ENCODE peak calls at places on chromosomes 11 and 22, in five cellular contexts. One of them, this sample, is unnamed.

GRCh38 chr11:11344045-11344444 is 9.0 kb downstream of the CSNK2A3 start:
- DNase-seq in uterus: no peak
- DNase-seq in GM20000: peak; percentile 21
- DNase-seq in kidney tubule cell: no peak
- DNase-seq in kidney: no peak
- DNase-seq in this sample: peak; percentile 16

GRCh38 chr11:3853935-3854659 is 1.4 kb upstream of the STIM1 start:
- DNase-seq in uterus: peak; percentile 34
- DNase-seq in GM20000: no peak
- DNase-seq in kidney tubule cell: no peak
- DNase-seq in kidney: no peak
- DNase-seq in this sample: peak; percentile 74

GRCh38 chr11:86416494-86416893 is 41.8 kb downstream of the CCDC81 start:
- DNase-seq in uterus: no peak
- DNase-seq in GM20000: no peak
- DNase-seq in kidney tubule cell: no peak
- DNase-seq in kidney: no peak
- DNase-seq in this sample: peak; percentile 20

GRCh38 chr22:36471341-36471821 is 10.1 kb downstream of the TXN2 start:
- DNase-seq in uterus: no peak
- DNase-seq in GM20000: no peak
- DNase-seq in kidney tubule cell: no peak
- DNase-seq in kidney: no peak
- DNase-seq in this sample: peak; percentile 74

GRCh38 chr22:32237905-32238304 is 17.2 kb downstream of the SLC5A4 start:
- DNase-seq in uterus: no peak
- DNase-seq in GM20000: no peak
- DNase-seq in kidney tubule cell: no peak
- DNase-seq in kidney: no peak
- DNase-seq in this sample: no peak

GRCh38 chr11:45994421-45995341 is 72.2 kb downstream of the LARGE2 start:
- DNase-seq in uterus: peak; percentile 27
- DNase-seq in GM20000: no peak
- DNase-seq in kidney tubule cell: no peak
- DNase-seq in kidney: no peak
- DNase-seq in this sample: peak; percentile 16

GRCh38 chr11:35014352-35014751 is 97.9 kb downstream of the PDHX start:
- DNase-seq in uterus: no peak
- DNase-seq in GM20000: no peak
- DNase-seq in kidney tubule cell: no peak
- DNase-seq in kidney: no peak
- DNase-seq in this sample: peak; percentile 67

GRCh38 chr22:34903416-34903815 is 162.5 kb upstream of the ISX start:
- DNase-seq in uterus: no peak
- DNase-seq in GM20000: no peak
- DNase-seq in kidney tubule cell: no peak
- DNase-seq in kidney: no peak
- DNase-seq in this sample: no peak

GRCh38 chr22:39526736-39527171 is 5.8 kb downstream of the RPS19BP1 start:
- DNase-seq in uterus: no peak
- DNase-seq in GM20000: no peak
- DNase-seq in kidney tubule cell: no peak
- DNase-seq in kidney: peak; percentile 66
- DNase-seq in this sample: no peak

GRCh38 chr11:111335124-111335535 is 36.8 kb downstream of the POU2AF3 start:
- DNase-seq in uterus: no peak
- DNase-seq in GM20000: no peak
- DNase-seq in kidney tubule cell: no peak
- DNase-seq in kidney: no peak
- DNase-seq in this sample: no peak

GRCh38 chr11:113369411-113369810 is 18.2 kb upstream of the ANKK1 start:
- DNase-seq in uterus: no peak
- DNase-seq in GM20000: no peak
- DNase-seq in kidney tubule cell: no peak
- DNase-seq in kidney: no peak
- DNase-seq in this sample: no peak

GRCh38 chr11:102559839-102560238 is 29.3 kb upstream of the MMP7 start:
- DNase-seq in uterus: no peak
- DNase-seq in GM20000: no peak
- DNase-seq in kidney tubule cell: no peak
- DNase-seq in kidney: no peak
- DNase-seq in this sample: no peak

GRCh38 chr22:50210378-50211139 is 9.7 kb downstream of the SELENOO start:
- DNase-seq in uterus: no peak
- DNase-seq in GM20000: no peak
- DNase-seq in kidney tubule cell: no peak
- DNase-seq in kidney: peak; percentile 80
- DNase-seq in this sample: no peak

GRCh38 chr11:77092382-77092781 is 10.3 kb upstream of the OMP start:
- DNase-seq in uterus: no peak
- DNase-seq in GM20000: no peak
- DNase-seq in kidney tubule cell: no peak
- DNase-seq in kidney: peak; percentile 52
- DNase-seq in this sample: no peak

GRCh38 chr11:59857444-59858434 is 8.5 kb downstream of the TCN1 start:
- DNase-seq in uterus: no peak
- DNase-seq in GM20000: no peak
- DNase-seq in kidney tubule cell: peak; percentile 86
- DNase-seq in kidney: no peak
- DNase-seq in this sample: peak; percentile 68

GRCh38 chr11:26769027-26769426 is 47.2 kb upstream of the SLC5A12 start:
- DNase-seq in uterus: no peak
- DNase-seq in GM20000: no peak
- DNase-seq in kidney tubule cell: no peak
- DNase-seq in kidney: no peak
- DNase-seq in this sample: no peak

GRCh38 chr11:61564936-61565696 is 15.8 kb downstream of the SYT7 start:
- DNase-seq in uterus: no peak
- DNase-seq in GM20000: no peak
- DNase-seq in kidney tubule cell: no peak
- DNase-seq in kidney: no peak
- DNase-seq in this sample: no peak

GRCh38 chr11:131817701-131818188 is 447.3 kb downstream of the NTM start:
- DNase-seq in uterus: no peak
- DNase-seq in GM20000: no peak
- DNase-seq in kidney tubule cell: no peak
- DNase-seq in kidney: no peak
- DNase-seq in this sample: no peak

GRCh38 chr11:76803811-76804600 is 20.9 kb downstream of the TSKU start:
- DNase-seq in uterus: no peak
- DNase-seq in GM20000: no peak
- DNase-seq in kidney tubule cell: no peak
- DNase-seq in kidney: no peak
- DNase-seq in this sample: no peak

GRCh38 chr11:44936527-44936926 is 14.2 kb downstream of the TP53I11 start:
- DNase-seq in uterus: peak; percentile 83
- DNase-seq in GM20000: peak; percentile 81
- DNase-seq in kidney tubule cell: peak; percentile 78
- DNase-seq in kidney: peak; percentile 88
- DNase-seq in this sample: peak; percentile 76

GRCh38 chr11:134508219-134508990 is 96.4 kb upstream of the B3GAT1 start:
- DNase-seq in uterus: no peak
- DNase-seq in GM20000: no peak
- DNase-seq in kidney tubule cell: no peak
- DNase-seq in kidney: peak; percentile 48
- DNase-seq in this sample: no peak

GRCh38 chr11:123525072-123525471 is 95.0 kb downstream of the GRAMD1B start:
- DNase-seq in uterus: no peak
- DNase-seq in GM20000: no peak
- DNase-seq in kidney tubule cell: no peak
- DNase-seq in kidney: no peak
- DNase-seq in this sample: no peak

GRCh38 chr11:131746201-131746600 is 375.8 kb downstream of the NTM start:
- DNase-seq in uterus: no peak
- DNase-seq in GM20000: no peak
- DNase-seq in kidney tubule cell: no peak
- DNase-seq in kidney: no peak
- DNase-seq in this sample: no peak

GRCh38 chr11:39435641-39436040 is 2023.8 kb downstream of the LRRC4C start:
- DNase-seq in uterus: no peak
- DNase-seq in GM20000: no peak
- DNase-seq in kidney tubule cell: no peak
- DNase-seq in kidney: no peak
- DNase-seq in this sample: no peak

GRCh38 chr11:111312076-111312475 is 13.7 kb downstream of the POU2AF3 start:
- DNase-seq in uterus: no peak
- DNase-seq in GM20000: no peak
- DNase-seq in kidney tubule cell: no peak
- DNase-seq in kidney: no peak
- DNase-seq in this sample: no peak

GRCh38 chr11:116224154-116224888 is 548.5 kb downstream of the BUD13 start:
- DNase-seq in uterus: peak; percentile 39
- DNase-seq in GM20000: peak; percentile 66
- DNase-seq in kidney tubule cell: peak; percentile 38
- DNase-seq in kidney: no peak
- DNase-seq in this sample: peak; percentile 16

GRCh38 chr22:38881464-38881871 is 9.5 kb upstream of the CBX6 start:
- DNase-seq in uterus: peak; percentile 83
- DNase-seq in GM20000: no peak
- DNase-seq in kidney tubule cell: no peak
- DNase-seq in kidney: no peak
- DNase-seq in this sample: no peak

GRCh38 chr11:82229346-82229745 is 504.3 kb downstream of the FAM181B start:
- DNase-seq in uterus: no peak
- DNase-seq in GM20000: peak; percentile 10
- DNase-seq in kidney tubule cell: peak; percentile 33
- DNase-seq in kidney: no peak
- DNase-seq in this sample: peak; percentile 47

GRCh38 chr11:118435893-118436624 is at the start of gene KMT2A:
- DNase-seq in uterus: peak; percentile 97
- DNase-seq in GM20000: peak; percentile 96
- DNase-seq in kidney tubule cell: peak; percentile 98
- DNase-seq in kidney: peak; percentile 99
- DNase-seq in this sample: peak; percentile 98

GRCh38 chr11:31834237-31834636 is 23.1 kb upstream of the PAX6 start:
- DNase-seq in uterus: no peak
- DNase-seq in GM20000: no peak
- DNase-seq in kidney tubule cell: no peak
- DNase-seq in kidney: no peak
- DNase-seq in this sample: no peak

GRCh38 chr11:59226396-59226795 is 13.7 kb upstream of the MPEG1 start:
- DNase-seq in uterus: no peak
- DNase-seq in GM20000: no peak
- DNase-seq in kidney tubule cell: no peak
- DNase-seq in kidney: no peak
- DNase-seq in this sample: no peak

GRCh38 chr11:72668645-72669347 is 5.4 kb downstream of the PDE2A start:
- DNase-seq in uterus: no peak
- DNase-seq in GM20000: peak; percentile 88
- DNase-seq in kidney tubule cell: no peak
- DNase-seq in kidney: no peak
- DNase-seq in this sample: no peak

GRCh38 chr11:61626580-61627380 is 45.9 kb upstream of the SYT7 start:
- DNase-seq in uterus: no peak
- DNase-seq in GM20000: no peak
- DNase-seq in kidney tubule cell: peak; percentile 88
- DNase-seq in kidney: peak; percentile 89
- DNase-seq in this sample: peak; percentile 96

GRCh38 chr11:30120045-30120589 is 103.3 kb upstream of the KCNA4 start:
- DNase-seq in uterus: no peak
- DNase-seq in GM20000: no peak
- DNase-seq in kidney tubule cell: no peak
- DNase-seq in kidney: no peak
- DNase-seq in this sample: no peak

GRCh38 chr11:19994712-19995111 is 165.6 kb downstream of the DBX1 start:
- DNase-seq in uterus: no peak
- DNase-seq in GM20000: no peak
- DNase-seq in kidney tubule cell: no peak
- DNase-seq in kidney: no peak
- DNase-seq in this sample: no peak

GRCh38 chr22:26553056-26553752 is 36.7 kb downstream of the TPST2 start:
- DNase-seq in uterus: no peak
- DNase-seq in GM20000: no peak
- DNase-seq in kidney tubule cell: peak; percentile 69
- DNase-seq in kidney: no peak
- DNase-seq in this sample: peak; percentile 80